ENCODE peak calls at places on chromosomes 13 and 19, in eight cellular contexts. One of them, this sample, is unnamed.

GRCh38 chr19:49432141-49433073 is 7.2 kb downstream of the GFY start:
- DNase-seq in adrenal gland: no peak
- DNase-seq in SK-N-MC: no peak
- DNase-seq in gastrocnemius medialis: no peak
- DNase-seq in small intestine: peak
- DNase-seq in IMR-90: no peak
- DNase-seq in left ventricle myocardium inferior: no peak
- DNase-seq in astrocyte of the spinal cord: no peak
- DNase-seq in this sample: no peak

GRCh38 chr13:99380402-99380801 is 73.2 kb upstream of the GPR183 start:
- DNase-seq in adrenal gland: no peak
- DNase-seq in SK-N-MC: no peak
- DNase-seq in gastrocnemius medialis: no peak
- DNase-seq in small intestine: no peak
- DNase-seq in IMR-90: no peak
- DNase-seq in left ventricle myocardium inferior: no peak
- DNase-seq in astrocyte of the spinal cord: no peak
- DNase-seq in this sample: no peak

GRCh38 chr13:79522583-79522982 is 41.6 kb downstream of the NDFIP2 start:
- DNase-seq in adrenal gland: no peak
- DNase-seq in SK-N-MC: no peak
- DNase-seq in gastrocnemius medialis: no peak
- DNase-seq in small intestine: peak
- DNase-seq in IMR-90: peak
- DNase-seq in left ventricle myocardium inferior: no peak
- DNase-seq in astrocyte of the spinal cord: peak
- DNase-seq in this sample: peak

GRCh38 chr19:40716031-40716654 is 543 bp downstream of the COQ8B start:
- DNase-seq in adrenal gland: peak
- DNase-seq in SK-N-MC: peak
- DNase-seq in gastrocnemius medialis: no peak
- DNase-seq in small intestine: no peak
- DNase-seq in IMR-90: peak
- DNase-seq in left ventricle myocardium inferior: no peak
- DNase-seq in astrocyte of the spinal cord: no peak
- DNase-seq in this sample: peak

GRCh38 chr13:105998233-105998550 is 537.3 kb downstream of the EFNB2 start:
- DNase-seq in adrenal gland: no peak
- DNase-seq in SK-N-MC: no peak
- DNase-seq in gastrocnemius medialis: no peak
- DNase-seq in small intestine: no peak
- DNase-seq in IMR-90: no peak
- DNase-seq in left ventricle myocardium inferior: no peak
- DNase-seq in astrocyte of the spinal cord: no peak
- DNase-seq in this sample: no peak

GRCh38 chr19:7139095-7139494 is 69.6 kb downstream of the ZNF557 start:
- DNase-seq in adrenal gland: no peak
- DNase-seq in SK-N-MC: no peak
- DNase-seq in gastrocnemius medialis: no peak
- DNase-seq in small intestine: no peak
- DNase-seq in IMR-90: no peak
- DNase-seq in left ventricle myocardium inferior: no peak
- DNase-seq in astrocyte of the spinal cord: no peak
- DNase-seq in this sample: no peak

GRCh38 chr13:98346904-98347636 is 170.0 kb upstream of the RNF113B start:
- DNase-seq in adrenal gland: no peak
- DNase-seq in SK-N-MC: no peak
- DNase-seq in gastrocnemius medialis: no peak
- DNase-seq in small intestine: no peak
- DNase-seq in IMR-90: no peak
- DNase-seq in left ventricle myocardium inferior: no peak
- DNase-seq in astrocyte of the spinal cord: no peak
- DNase-seq in this sample: no peak

GRCh38 chr13:99446242-99446641 is 55.0 kb upstream of the TM9SF2 start:
- DNase-seq in adrenal gland: no peak
- DNase-seq in SK-N-MC: no peak
- DNase-seq in gastrocnemius medialis: no peak
- DNase-seq in small intestine: no peak
- DNase-seq in IMR-90: no peak
- DNase-seq in left ventricle myocardium inferior: no peak
- DNase-seq in astrocyte of the spinal cord: no peak
- DNase-seq in this sample: no peak

GRCh38 chr19:48556163-48556562 is 4.2 kb downstream of the SULT2B1 start:
- DNase-seq in adrenal gland: peak
- DNase-seq in SK-N-MC: no peak
- DNase-seq in gastrocnemius medialis: no peak
- DNase-seq in small intestine: peak
- DNase-seq in IMR-90: peak
- DNase-seq in left ventricle myocardium inferior: no peak
- DNase-seq in astrocyte of the spinal cord: peak
- DNase-seq in this sample: peak

GRCh38 chr13:62387642-62388041 is 972.0 kb upstream of the PCDH20 start:
- DNase-seq in adrenal gland: no peak
- DNase-seq in SK-N-MC: peak
- DNase-seq in gastrocnemius medialis: no peak
- DNase-seq in small intestine: no peak
- DNase-seq in IMR-90: peak
- DNase-seq in left ventricle myocardium inferior: no peak
- DNase-seq in astrocyte of the spinal cord: peak
- DNase-seq in this sample: no peak

GRCh38 chr19:3374369-3375112 is 8.2 kb downstream of the NFIC start:
- DNase-seq in adrenal gland: peak
- DNase-seq in SK-N-MC: no peak
- DNase-seq in gastrocnemius medialis: peak
- DNase-seq in small intestine: no peak
- DNase-seq in IMR-90: no peak
- DNase-seq in left ventricle myocardium inferior: peak
- DNase-seq in astrocyte of the spinal cord: no peak
- DNase-seq in this sample: no peak

GRCh38 chr13:36282818-36283432 is 14.7 kb downstream of the CCDC169 start:
- DNase-seq in adrenal gland: no peak
- DNase-seq in SK-N-MC: no peak
- DNase-seq in gastrocnemius medialis: no peak
- DNase-seq in small intestine: peak
- DNase-seq in IMR-90: peak
- DNase-seq in left ventricle myocardium inferior: no peak
- DNase-seq in astrocyte of the spinal cord: peak
- DNase-seq in this sample: no peak

GRCh38 chr13:43269037-43269476 is 245.7 kb downstream of the DNAJC15 start:
- DNase-seq in adrenal gland: no peak
- DNase-seq in SK-N-MC: no peak
- DNase-seq in gastrocnemius medialis: no peak
- DNase-seq in small intestine: peak
- DNase-seq in IMR-90: peak
- DNase-seq in left ventricle myocardium inferior: no peak
- DNase-seq in astrocyte of the spinal cord: peak
- DNase-seq in this sample: peak

DNA sequence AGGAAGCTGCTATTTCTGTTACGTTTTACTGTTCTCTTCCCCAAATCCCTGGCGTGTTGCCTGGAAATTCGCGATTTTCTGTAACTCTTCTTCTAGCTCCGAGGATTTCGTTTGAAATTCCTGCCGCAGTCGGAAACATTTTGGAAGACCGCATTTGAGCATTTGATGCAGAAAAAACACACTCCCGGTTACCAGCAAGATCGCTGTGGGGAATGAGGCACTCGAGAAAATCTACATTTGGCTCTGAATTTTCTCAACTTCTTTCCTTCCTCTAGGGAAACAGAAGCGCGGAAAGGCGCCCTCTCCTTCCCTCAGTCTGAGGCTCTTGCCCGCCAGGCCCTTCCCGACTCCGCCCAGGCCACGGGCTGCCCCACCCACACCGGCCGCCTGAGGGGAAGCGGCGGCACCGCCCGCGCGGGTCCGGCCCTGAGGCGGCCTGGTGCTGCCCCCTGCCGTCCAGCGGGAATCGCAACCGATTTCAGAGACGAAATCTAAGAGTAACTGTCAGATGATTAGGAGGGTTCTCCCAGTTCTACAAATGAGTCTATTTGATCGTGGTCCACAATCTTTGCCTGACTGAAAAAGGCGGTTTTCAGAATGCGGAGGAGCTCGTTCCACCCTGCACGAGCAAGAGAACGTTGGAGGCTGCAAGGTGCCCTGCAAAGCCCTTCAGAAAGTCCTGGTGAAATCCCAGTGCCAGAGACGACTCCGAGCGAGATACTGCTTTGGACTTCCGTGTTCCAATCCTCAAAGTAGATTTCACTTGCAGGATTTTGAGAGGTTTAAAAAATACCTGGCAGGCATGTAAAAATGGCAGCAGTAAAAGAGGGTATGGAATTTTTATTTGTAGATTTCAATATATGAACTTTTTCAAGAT is 18.4 kb upstream of the TUBGCP3 start:
- DNase-seq in adrenal gland: peak
- DNase-seq in SK-N-MC: no peak
- DNase-seq in gastrocnemius medialis: peak
- DNase-seq in small intestine: peak
- DNase-seq in IMR-90: peak
- DNase-seq in left ventricle myocardium inferior: peak
- DNase-seq in astrocyte of the spinal cord: peak
- DNase-seq in this sample: peak
- H3K4me3 ChIP-seq in adrenal gland: no peak
- H3K4me3 ChIP-seq in SK-N-MC: peak
- H3K4me3 ChIP-seq in gastrocnemius medialis: peak
- H3K4me3 ChIP-seq in small intestine: no peak
- H3K4me3 ChIP-seq in IMR-90: peak
- H3K4me3 ChIP-seq in left ventricle myocardium inferior: peak
- H3K4me3 ChIP-seq in astrocyte of the spinal cord: peak
- H3K4me3 ChIP-seq in this sample: peak

GRCh38 chr13:48317511-48317981 is 14.0 kb downstream of the RB1 start:
- DNase-seq in adrenal gland: no peak
- DNase-seq in SK-N-MC: no peak
- DNase-seq in gastrocnemius medialis: no peak
- DNase-seq in small intestine: no peak
- DNase-seq in IMR-90: no peak
- DNase-seq in left ventricle myocardium inferior: peak
- DNase-seq in astrocyte of the spinal cord: no peak
- DNase-seq in this sample: no peak

GRCh38 chr13:48319458-48320395 is 16.2 kb downstream of the RB1 start:
- DNase-seq in adrenal gland: no peak
- DNase-seq in SK-N-MC: no peak
- DNase-seq in gastrocnemius medialis: no peak
- DNase-seq in small intestine: peak
- DNase-seq in IMR-90: no peak
- DNase-seq in left ventricle myocardium inferior: no peak
- DNase-seq in astrocyte of the spinal cord: no peak
- DNase-seq in this sample: no peak

GRCh38 chr13:48318714-48319457 is 15.3 kb downstream of the RB1 start:
- DNase-seq in adrenal gland: no peak
- DNase-seq in SK-N-MC: no peak
- DNase-seq in gastrocnemius medialis: no peak
- DNase-seq in small intestine: peak
- DNase-seq in IMR-90: no peak
- DNase-seq in left ventricle myocardium inferior: no peak
- DNase-seq in astrocyte of the spinal cord: no peak
- DNase-seq in this sample: no peak

GRCh38 chr13:48316826-48317510 is 13.4 kb downstream of the RB1 start:
- DNase-seq in adrenal gland: no peak
- DNase-seq in SK-N-MC: no peak
- DNase-seq in gastrocnemius medialis: no peak
- DNase-seq in small intestine: no peak
- DNase-seq in IMR-90: no peak
- DNase-seq in left ventricle myocardium inferior: no peak
- DNase-seq in astrocyte of the spinal cord: no peak
- DNase-seq in this sample: no peak

DNA sequence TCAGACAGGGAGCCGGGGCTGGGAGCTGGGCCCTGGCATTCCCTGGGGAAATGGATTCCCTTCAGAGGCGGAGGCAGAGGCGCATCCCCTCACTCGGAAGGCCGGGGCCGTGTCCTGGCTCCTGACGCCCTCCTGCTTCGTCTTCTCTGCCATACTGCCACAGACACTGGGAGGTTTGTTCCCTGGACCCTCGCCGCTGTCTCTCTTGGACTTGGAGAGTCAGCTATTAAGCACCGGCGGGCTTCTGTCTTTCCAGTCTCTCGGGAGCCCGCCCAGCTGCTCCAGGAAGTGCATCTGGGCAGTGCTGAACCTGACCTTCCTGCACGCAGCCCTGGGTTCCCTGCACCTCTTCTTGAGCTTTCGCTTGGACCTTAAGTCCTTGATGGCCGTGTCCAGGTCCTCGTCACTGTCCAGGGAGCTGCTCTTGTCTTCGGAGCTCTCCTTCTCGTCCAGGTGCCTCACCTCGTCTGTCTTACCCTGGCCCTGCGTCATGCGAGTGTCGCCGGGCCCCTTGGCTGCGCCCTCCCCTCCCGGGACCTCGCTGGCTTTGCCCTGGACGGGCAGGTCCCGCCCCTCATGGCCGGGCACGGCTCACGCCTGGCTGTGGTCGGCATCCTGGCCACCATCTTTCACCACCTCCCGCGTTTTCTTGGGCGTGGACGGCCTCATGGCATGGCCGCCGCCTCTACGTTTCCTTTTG is 14.6 kb downstream of the RB1 start:
- DNase-seq in adrenal gland: no peak
- DNase-seq in SK-N-MC: no peak
- DNase-seq in gastrocnemius medialis: no peak
- DNase-seq in small intestine: no peak
- DNase-seq in IMR-90: no peak
- DNase-seq in left ventricle myocardium inferior: peak
- DNase-seq in astrocyte of the spinal cord: no peak
- DNase-seq in this sample: no peak
- H3K4me3 ChIP-seq in adrenal gland: no peak
- H3K4me3 ChIP-seq in SK-N-MC: no peak
- H3K4me3 ChIP-seq in gastrocnemius medialis: no peak
- H3K4me3 ChIP-seq in small intestine: peak
- H3K4me3 ChIP-seq in IMR-90: no peak
- H3K4me3 ChIP-seq in left ventricle myocardium inferior: peak
- H3K4me3 ChIP-seq in astrocyte of the spinal cord: no peak
- H3K4me3 ChIP-seq in this sample: no peak

GRCh38 chr19:54415901-54416621 is 797 bp downstream of the TTYH1 start:
- DNase-seq in adrenal gland: no peak
- DNase-seq in SK-N-MC: no peak
- DNase-seq in gastrocnemius medialis: no peak
- DNase-seq in small intestine: no peak
- DNase-seq in IMR-90: no peak
- DNase-seq in left ventricle myocardium inferior: no peak
- DNase-seq in astrocyte of the spinal cord: no peak
- DNase-seq in this sample: no peak
- H3K4me3 ChIP-seq in adrenal gland: no peak
- H3K4me3 ChIP-seq in SK-N-MC: peak
- H3K4me3 ChIP-seq in gastrocnemius medialis: no peak
- H3K4me3 ChIP-seq in small intestine: no peak
- H3K4me3 ChIP-seq in IMR-90: no peak
- H3K4me3 ChIP-seq in left ventricle myocardium inferior: peak
- H3K4me3 ChIP-seq in astrocyte of the spinal cord: no peak
- H3K4me3 ChIP-seq in this sample: no peak

GRCh38 chr13:54591540-54591939 is 1562.9 kb downstream of the OLFM4 start:
- DNase-seq in adrenal gland: no peak
- DNase-seq in SK-N-MC: no peak
- DNase-seq in gastrocnemius medialis: no peak
- DNase-seq in small intestine: no peak
- DNase-seq in IMR-90: no peak
- DNase-seq in left ventricle myocardium inferior: no peak
- DNase-seq in astrocyte of the spinal cord: no peak
- DNase-seq in this sample: no peak

GRCh38 chr13:54592201-54592600 is 1563.6 kb downstream of the OLFM4 start:
- DNase-seq in adrenal gland: no peak
- DNase-seq in SK-N-MC: no peak
- DNase-seq in gastrocnemius medialis: no peak
- DNase-seq in small intestine: no peak
- DNase-seq in IMR-90: no peak
- DNase-seq in left ventricle myocardium inferior: no peak
- DNase-seq in astrocyte of the spinal cord: no peak
- DNase-seq in this sample: no peak

GRCh38 chr13:54599413-54599812 is 1570.8 kb downstream of the OLFM4 start:
- DNase-seq in adrenal gland: no peak
- DNase-seq in SK-N-MC: peak
- DNase-seq in gastrocnemius medialis: no peak
- DNase-seq in small intestine: no peak
- DNase-seq in IMR-90: no peak
- DNase-seq in left ventricle myocardium inferior: no peak
- DNase-seq in astrocyte of the spinal cord: no peak
- DNase-seq in this sample: no peak

GRCh38 chr13:54593504-54593903 is 1564.9 kb downstream of the OLFM4 start:
- DNase-seq in adrenal gland: no peak
- DNase-seq in SK-N-MC: no peak
- DNase-seq in gastrocnemius medialis: no peak
- DNase-seq in small intestine: no peak
- DNase-seq in IMR-90: no peak
- DNase-seq in left ventricle myocardium inferior: no peak
- DNase-seq in astrocyte of the spinal cord: no peak
- DNase-seq in this sample: no peak
- H3K4me3 ChIP-seq in adrenal gland: no peak
- H3K4me3 ChIP-seq in SK-N-MC: no peak
- H3K4me3 ChIP-seq in gastrocnemius medialis: no peak
- H3K4me3 ChIP-seq in small intestine: no peak
- H3K4me3 ChIP-seq in IMR-90: no peak
- H3K4me3 ChIP-seq in left ventricle myocardium inferior: no peak
- H3K4me3 ChIP-seq in astrocyte of the spinal cord: no peak
- H3K4me3 ChIP-seq in this sample: no peak